ENCODE peak calls at places on chromosome 17, in four cellular contexts. B, T, K and U are unnamed samples.

GRCh38 chr17:54426287-54426886 is 474.3 kb upstream of the TOM1L1 start:
- DNase-seq in B (peak; percentile 27), T (no peak), K (no peak), U (no peak)

GRCh38 chr17:73349647-73350046 is 37.8 kb upstream of the CDC42EP4 start:
- DNase-seq in B (no peak), T (no peak), K (no peak), U (no peak)

GRCh38 chr17:80794281-80795089 is 197.2 kb upstream of the CHMP6 start:
- DNase-seq in B (no peak), T (no peak), K (no peak), U (no peak)

GRCh38 chr17:41538565-41538991 is 10.5 kb upstream of the KRT19 start:
- DNase-seq in B (no peak), T (no peak), K (no peak), U (no peak)

GRCh38 chr17:65750166-65750565 is 188.7 kb upstream of the AXIN2 start:
- DNase-seq in B (no peak), T (no peak), K (no peak), U (no peak)

GRCh38 chr17:40942553-40942952 is 5.1 kb upstream of the KRT23 start:
- DNase-seq in B (no peak), T (no peak), K (no peak), U (no peak)

GRCh38 chr17:76540381-76541300 is 797 bp downstream of the PRCD start:
- DNase-seq in B (peak; percentile 93), T (no peak), K (peak; percentile 98), U (peak; percentile 92)

GRCh38 chr17:17546399-17547185 is 44.9 kb downstream of the PEMT start:
- DNase-seq in B (peak; percentile 81), T (no peak), K (no peak), U (no peak)

GRCh38 chr17:74190807-74191206 is 12.7 kb upstream of the RPL38 start:
- DNase-seq in B (no peak), T (no peak), K (peak; percentile 21), U (peak; percentile 73)

GRCh38 chr17:38727661-38728220 is 2.4 kb upstream of the CISD3 start:
- DNase-seq in B (no peak), T (no peak), K (no peak), U (no peak)

GRCh38 chr17:7888184-7888920 is at the start of gene CHD3:
- DNase-seq in B (no peak), T (no peak), K (no peak), U (no peak)

GRCh38 chr17:69898606-69899005 is 176.4 kb upstream of the KCNJ16 start:
- DNase-seq in B (no peak), T (no peak), K (no peak), U (no peak)

GRCh38 chr17:68455756-68456528 is 1.4 kb downstream of the WIPI1 start:
- DNase-seq in B (peak; percentile 34), T (no peak), K (no peak), U (no peak)

GRCh38 chr17:32803544-32803943 is 73.4 kb downstream of the MYO1D start:
- DNase-seq in B (no peak), T (no peak), K (no peak), U (no peak)

GRCh38 chr17:40442392-40443195 is 656 bp upstream of the IGFBP4 start:
- DNase-seq in B (no peak), T (no peak), K (peak; percentile 62), U (no peak)

GRCh38 chr17:57273471-57273870 is 17.1 kb downstream of the MSI2 start:
- DNase-seq in B (no peak), T (no peak), K (no peak), U (no peak)

GRCh38 chr17:57271821-57272220 is 15.5 kb downstream of the MSI2 start:
- DNase-seq in B (no peak), T (no peak), K (no peak), U (no peak)

GRCh38 chr17:57276621-57277020 is 20.3 kb downstream of the MSI2 start:
- DNase-seq in B (no peak), T (no peak), K (no peak), U (no peak)

GRCh38 chr17:57275365-57275764 is 19.0 kb downstream of the MSI2 start:
- DNase-seq in B (no peak), T (no peak), K (no peak), U (no peak)

DNA sequence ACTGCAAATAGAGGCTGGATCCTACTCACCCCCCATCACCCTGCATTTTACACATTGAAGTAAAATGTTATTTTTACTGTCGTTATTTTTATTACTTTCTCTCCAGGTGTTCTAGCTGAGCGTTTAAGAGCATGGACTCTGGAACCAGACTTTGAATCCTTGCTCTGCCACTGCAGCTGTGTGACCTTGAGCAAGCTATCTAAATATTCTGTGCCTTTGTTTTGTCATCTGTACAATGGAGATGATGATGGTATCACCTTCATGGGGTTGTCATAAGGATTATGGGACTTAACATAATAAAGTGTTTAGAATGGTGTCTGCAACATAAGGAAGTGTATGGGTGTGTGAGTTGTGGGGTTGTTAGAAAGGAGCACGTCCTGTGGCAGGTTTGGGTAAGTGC is 17.8 kb downstream of the MSI2 start:
- DNase-seq in B (no peak), T (no peak), K (no peak), U (no peak)
- TF ChIP-seq NRF1 in B (no peak), T (no peak), K (no peak), U (no peak)

GRCh38 chr17:1294157-1294717 is 14.8 kb downstream of the TRARG1 start:
- DNase-seq in B (no peak), T (no peak), K (no peak), U (no peak)
- TF ChIP-seq NRF1 in B (no peak), T (no peak), K (no peak), U (no peak)

GRCh38 chr17:75475144-75475835 is 18.9 kb downstream of the TMEM94 start:
- DNase-seq in B (no peak), T (no peak), K (no peak), U (no peak)
- TF ChIP-seq NRF1 in B (no peak), T (no peak), K (no peak), U (no peak)

GRCh38 chr17:4896332-4897197 is 2.8 kb upstream of the C17orf107 start:
- DNase-seq in B (no peak), T (no peak), K (no peak), U (no peak)
- TF ChIP-seq NRF1 in B (no peak), T (no peak), K (no peak), U (no peak)

GRCh38 chr17:36827056-36827455 is 110.2 kb upstream of the LHX1 start:
- DNase-seq in B (no peak), T (no peak), K (no peak), U (no peak)
- TF ChIP-seq NRF1 in B (no peak), T (no peak), K (no peak), U (no peak)

GRCh38 chr17:78120971-78121800 is 7.4 kb downstream of the TMC6 start:
- DNase-seq in B (no peak), T (no peak), K (peak; percentile 8), U (no peak)

GRCh38 chr17:78117027-78117981 is 11.3 kb downstream of the TMC6 start:
- DNase-seq in B (peak; percentile 92), T (no peak), K (no peak), U (peak; percentile 85)

GRCh38 chr17:78116411-78116810 is 12.1 kb downstream of the TMC6 start:
- DNase-seq in B (no peak), T (no peak), K (no peak), U (no peak)

GRCh38 chr17:78120537-78120936 is 8.0 kb downstream of the TMC6 start:
- DNase-seq in B (no peak), T (no peak), K (no peak), U (no peak)

GRCh38 chr17:78118801-78119241 is 9.7 kb downstream of the TMC6 start:
- DNase-seq in B (no peak), T (no peak), K (no peak), U (no peak)
- TF ChIP-seq NRF1 in B (no peak), T (no peak), K (no peak), U (no peak)

GRCh38 chr17:37405955-37406634 is 541 bp downstream of the ACACA start:
- DNase-seq in B (no peak), T (no peak), K (no peak), U (no peak)
- TF ChIP-seq NRF1 in B (no peak), T (no peak), K (peak; percentile 27), U (no peak)

DNA sequence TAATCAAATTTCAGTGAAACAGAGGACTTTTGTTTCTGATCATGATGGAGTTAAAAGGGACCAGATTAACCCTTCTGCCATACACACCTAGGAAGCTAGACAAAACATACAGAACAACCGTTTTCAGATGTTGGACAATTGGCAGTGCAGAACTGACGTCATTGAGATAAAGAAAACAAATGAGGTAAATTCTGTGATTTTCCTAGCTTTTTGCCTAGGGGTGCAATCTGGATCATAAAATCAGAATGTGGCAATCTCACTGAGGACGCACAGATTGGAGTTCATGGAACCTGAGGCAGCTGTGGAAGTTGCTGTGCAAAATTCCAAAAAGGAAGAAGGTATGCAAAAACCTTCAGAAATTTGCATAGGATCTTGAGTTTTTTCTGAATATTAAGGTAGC is 15.0 kb upstream of the USP32 start:
- DNase-seq in B (no peak), T (no peak), K (no peak), U (no peak)
- TF ChIP-seq NRF1 in B (no peak), T (no peak), K (no peak), U (no peak)

DNA sequence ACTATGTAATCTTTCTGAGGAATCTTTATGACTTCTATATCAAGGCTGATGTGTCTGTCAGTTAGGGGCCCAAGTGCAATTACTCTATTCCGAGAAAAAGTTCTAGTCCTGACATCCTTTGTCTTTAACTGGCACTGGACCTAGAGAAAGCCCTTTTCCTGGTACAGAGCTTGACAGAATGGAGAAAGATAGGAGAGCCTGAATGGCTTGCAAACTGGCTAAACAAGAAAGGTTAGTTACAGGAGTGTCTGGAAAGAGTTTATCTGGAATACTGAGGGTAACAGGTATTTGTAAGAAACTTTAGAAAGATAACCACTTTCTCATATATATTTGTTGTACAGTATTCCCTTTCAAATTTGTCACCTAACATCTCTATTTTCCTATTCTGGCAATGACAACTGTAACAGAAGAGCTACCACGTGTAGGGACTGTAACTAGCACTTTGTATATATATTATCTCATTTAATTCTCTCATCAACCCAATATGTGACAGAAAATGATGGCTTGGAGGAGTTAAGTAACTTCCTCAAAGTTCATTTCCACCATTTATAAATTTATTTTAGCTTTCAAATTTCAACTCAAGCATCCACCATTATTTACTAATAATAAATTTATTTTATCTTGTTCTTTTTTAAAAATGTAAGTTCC is 97.4 kb upstream of the C17orf78 start:
- DNase-seq in B (no peak), T (no peak), K (no peak), U (no peak)
- TF ChIP-seq NRF1 in B (no peak), T (no peak), K (no peak), U (no peak)